ENCODE peak calls at places on chromosomes 5 and 9, in eight cellular contexts. Q is right atrium auricular region, V is upper lobe of right lung, W is breast epithelium, O is thyroid gland, P is fibroblast of lung, K is H9, D is cardiac muscle cell. F is an unnamed sample. For H3K4me1, the result is how much of the 10 kb centered on the place peaks cover.

GRCh38 chr5:63563008-63563917 is 399.0 kb downstream of the HTR1A start:
- DNase-seq in Q (no peak), V (no peak), W (peak), K (no peak), O (no peak), D (no peak), P (no peak), F (no peak)

GRCh38 chr5:116771466-116772151 is 197.0 kb upstream of the SEMA6A start:
- DNase-seq in O (no peak), K (no peak), Q (no peak), V (no peak), P (no peak), W (peak), D (peak), F (no peak)

GRCh38 chr5:158456241-158456640 is 597.3 kb upstream of the CLINT1 start:
- DNase-seq in Q (no peak), P (peak), O (no peak), V (no peak), D (no peak), W (no peak), K (no peak), F (no peak)

GRCh38 chr9:27870404-27870803 is 297.1 kb upstream of the C9orf72 start:
- DNase-seq in D (peak), P (no peak), W (no peak), O (no peak), Q (no peak), K (no peak), V (no peak), F (no peak)

GRCh38 chr9:1845421-1845820 is 169.7 kb upstream of the SMARCA2 start:
- DNase-seq in W (no peak), V (no peak), D (no peak), K (no peak), Q (no peak), O (no peak), P (no peak), F (no peak)

GRCh38 chr5:33997331-33997983 is 10.4 kb downstream of the AMACR start:
- DNase-seq in K (peak), P (peak), O (peak), W (peak), D (peak), Q (peak), V (peak), F (peak)

GRCh38 chr5:102971693-102972293 is 148.1 kb downstream of the GIN1 start:
- DNase-seq in W (no peak), P (peak), D (peak), V (no peak), Q (no peak), O (no peak), K (no peak), F (no peak)

GRCh38 chr9:128724744-128725211 is 851 bp upstream of the ZDHHC12 start:
- DNase-seq in K (peak), Q (peak), W (peak), D (peak), V (peak), O (peak), P (peak), F (no peak)

GRCh38 chr5:168409601-168410458 is 76.4 kb upstream of the RARS1 start:
- DNase-seq in P (peak), V (no peak), D (peak), O (no peak), W (no peak), Q (no peak), K (no peak), F (no peak)

GRCh38 chr5:96151891-96152290 is 190.2 kb upstream of the ELL2 start:
- DNase-seq in W (no peak), V (no peak), D (no peak), Q (no peak), P (no peak), K (no peak), O (no peak), F (no peak)

GRCh38 chr5:97149689-97150088 is 7.3 kb upstream of the LIX1 start:
- DNase-seq in O (no peak), Q (no peak), K (no peak), P (no peak), D (no peak), V (no peak), W (no peak), F (no peak)

GRCh38 chr5:78113689-78114088 is 180.8 kb downstream of the AP3B1 start:
- DNase-seq in P (no peak), Q (no peak), K (no peak), O (no peak), W (no peak), D (no peak), V (no peak), F (no peak)

GRCh38 chr5:100553209-100553608 is 18.0 kb downstream of the FAM174A start:
- DNase-seq in O (no peak), K (no peak), Q (no peak), V (no peak), W (no peak), P (no peak), D (no peak), F (no peak)

GRCh38 chr9:20271107-20271506 is 351.2 kb downstream of the MLLT3 start:
- DNase-seq in P (no peak), V (no peak), D (no peak), K (no peak), Q (no peak), W (no peak), O (no peak), F (no peak)

GRCh38 chr9:77170991-77171699 is 6.2 kb upstream of the VPS13A start:
- DNase-seq in D (no peak), V (no peak), O (no peak), K (no peak), P (no peak), W (no peak), Q (no peak), F (no peak)

GRCh38 chr5:179762079-179762780 is 29.6 kb downstream of the MAML1 start:
- DNase-seq in D (no peak), O (peak), V (no peak), P (no peak), W (no peak), K (no peak), Q (no peak), F (no peak)

GRCh38 chr9:130694205-130694604 is 625 bp downstream of the EXOSC2 start:
- DNase-seq in D (no peak), K (no peak), O (no peak), V (no peak), Q (no peak), P (no peak), W (no peak), F (no peak)

GRCh38 chr9:114495992-114496391 is 9.3 kb downstream of the WHRN start:
- DNase-seq in D (no peak), V (no peak), O (no peak), Q (no peak), K (no peak), W (no peak), P (no peak), F (no peak)

GRCh38 chr5:56361398-56361797 is 128.3 kb upstream of the ANKRD55 start:
- DNase-seq in W (no peak), Q (no peak), V (no peak), P (no peak), O (no peak), D (no peak), K (no peak), F (no peak)

GRCh38 chr5:147245381-147246055 is 10.7 kb downstream of the STK32A start:
- DNase-seq in V (no peak), W (no peak), Q (no peak), O (no peak), P (no peak), K (no peak), D (no peak), F (no peak)

GRCh38 chr5:53126514-53126913 is 17.0 kb upstream of the MOCS2 start:
- DNase-seq in W (no peak), K (no peak), V (no peak), Q (no peak), P (peak), O (no peak), D (peak), F (no peak)

GRCh38 chr5:140795259-140795641 is 598 bp downstream of the PCDHA2 start:
- DNase-seq in Q (no peak), K (peak), O (no peak), D (no peak), W (no peak), P (no peak), V (no peak), F (no peak)
- TF ChIP-seq CTCF in Q (peak), K (peak), O (no peak), D (peak), W (no peak), P (no peak), V (peak), F (no peak)

DNA sequence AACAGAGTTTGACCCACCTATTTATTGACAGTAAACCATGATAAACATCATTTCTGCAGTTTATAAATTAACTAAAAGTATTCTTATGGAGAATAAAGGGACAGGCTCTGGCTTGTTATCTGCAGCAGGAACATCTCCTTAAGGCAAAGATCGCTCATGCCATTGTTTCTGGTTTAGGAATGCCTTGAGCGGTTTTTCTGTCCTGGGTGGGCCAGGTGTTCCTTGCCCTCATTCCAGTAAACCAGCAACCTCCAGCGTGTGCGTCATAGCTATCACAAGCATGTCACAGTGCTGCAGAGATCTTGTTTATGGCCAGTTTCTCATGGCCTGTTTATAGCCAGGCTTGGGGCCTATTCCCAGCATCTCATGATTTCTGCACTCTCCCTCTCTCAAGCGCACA is 521.7 kb downstream of the HINT1 start:
- DNase-seq in D (no peak), W (no peak), K (no peak), P (no peak), V (no peak), O (no peak), Q (no peak), F (no peak)
- H3K27ac ChIP-seq in D (no peak), W (no peak), K (no peak), P (no peak), V (no peak), O (no peak), Q (no peak), F (no peak)

GRCh38 chr9:121990600-121991304 is 102.4 kb downstream of the TTLL11 start:
- DNase-seq in D (no peak), O (no peak), P (no peak), V (no peak), K (no peak), Q (peak), W (no peak), F (no peak)
- H3K4me1 ChIP-seq in D (under half), O (under half), P (under half), V (under half), K (under half), Q (under half), W (under half), F (under half)

DNA sequence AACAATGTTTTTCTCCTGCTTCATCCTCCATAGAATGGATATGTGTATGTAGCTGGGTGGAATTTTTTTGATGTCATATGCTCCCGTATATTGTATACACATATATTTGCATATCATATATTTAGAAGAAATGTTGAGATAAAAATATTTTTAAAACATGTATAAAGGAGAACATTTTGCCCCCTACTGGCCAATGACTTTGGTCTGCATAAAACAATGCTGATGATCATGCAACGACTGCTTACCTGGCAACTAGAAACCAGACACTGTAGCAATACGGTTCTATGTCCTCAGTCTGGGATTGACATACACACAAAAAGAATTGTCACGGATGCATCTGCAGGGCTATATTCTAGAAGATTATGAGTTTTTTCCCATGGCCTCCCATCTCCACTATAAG is 503.6 kb downstream of the ELAVL2 start:
- DNase-seq in V (no peak), D (no peak), Q (no peak), W (no peak), K (no peak), P (no peak), O (no peak), F (no peak)
- TF ChIP-seq CTCF in V (no peak), D (no peak), Q (no peak), W (no peak), K (peak), P (peak), O (no peak), F (no peak)

DNA sequence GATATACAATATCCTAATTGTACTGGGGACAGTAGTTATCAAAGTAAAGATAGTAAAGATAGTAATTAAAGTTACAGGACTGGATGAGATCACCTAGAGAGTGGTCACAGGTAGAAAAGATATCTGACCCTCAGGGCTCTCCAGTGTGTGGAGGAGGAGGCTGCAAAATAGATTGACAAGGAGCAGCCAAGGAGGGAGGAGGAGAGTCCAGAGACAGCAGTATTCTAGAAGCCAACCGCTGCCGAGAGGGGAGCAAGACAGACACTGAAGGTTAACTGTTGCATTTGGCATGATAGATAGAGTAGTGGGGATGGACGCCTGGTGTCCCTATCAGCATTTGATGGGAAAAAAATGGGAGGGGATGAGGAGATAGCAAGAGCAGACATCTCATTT is 17.0 kb upstream of the F2RL1 start:
- DNase-seq in P (no peak), Q (no peak), K (no peak), W (no peak), V (no peak), D (no peak), O (no peak), F (no peak)
- H3K27ac ChIP-seq in P (no peak), Q (no peak), K (no peak), W (no peak), V (no peak), D (no peak), O (no peak), F (no peak)

GRCh38 chr5:88882321-88883038 is 504 bp downstream of the MEF2C start:
- DNase-seq in D (peak), W (no peak), O (no peak), K (no peak), Q (no peak), V (no peak), P (peak), F (no peak)
- H3K4me1 ChIP-seq in D (under half), W (under half), O (under half), K (under half), Q (under half), V (under half), P (under half), F (under half)

GRCh38 chr5:38265546-38266179 is 7.3 kb downstream of the EGFLAM start:
- DNase-seq in Q (peak), D (peak), O (peak), V (no peak), W (no peak), P (peak), K (peak), F (no peak)
- TF ChIP-seq CTCF in Q (peak), D (peak), O (peak), V (peak), W (peak), P (peak), K (peak), F (peak)